ENCODE peak calls at places on chromosomes 13 and 19, in five cellular contexts. Y is small intestine; G is HEK293T; V is NCI-H774; J is stimulated activated CD4-positive, alpha-beta T cell treated with anti-CD3 and anti-CD28 coated beads, Interleukin-2, amount 100 ng/mL, for 48 hours. K is an unnamed sample.

GRCh38 chr19:2623743-2624142 is 78.8 kb downstream of the GNG7 start:
- DNase-seq in Y (no peak), G (no peak), V (no peak), J (no peak), K (no peak)

GRCh38 chr13:72864142-72865035 is 82.5 kb downstream of the PIBF1 start:
- DNase-seq in Y (no peak), G (no peak), V (no peak), J (no peak), K (no peak)

GRCh38 chr13:37811441-37811840 is 58.1 kb downstream of the TRPC4 start:
- DNase-seq in Y (no peak), G (no peak), V (no peak), J (no peak), K (no peak)

GRCh38 chr19:18291590-18292459 is 10.4 kb upstream of the JUND start:
- DNase-seq in Y (peak), G (peak), V (no peak), J (peak), K (peak)

GRCh38 chr19:10219678-10220077 is 11.5 kb downstream of the S1PR2 start:
- DNase-seq in Y (peak), G (peak), V (no peak), J (no peak), K (peak)

GRCh38 chr19:5057860-5058259 is 88.9 kb downstream of the KDM4B start:
- DNase-seq in Y (no peak), G (peak), V (no peak), J (no peak), K (no peak)

GRCh38 chr13:27712421-27712820 is 79.9 kb upstream of the GSX1 start:
- DNase-seq in Y (peak), G (no peak), V (no peak), J (no peak), K (no peak)

GRCh38 chr19:33640773-33641172 is 19.0 kb downstream of the CHST8 start:
- DNase-seq in Y (no peak), G (no peak), V (no peak), J (no peak), K (no peak)

GRCh38 chr19:8335343-8336071 is 7.6 kb downstream of the KANK3 start:
- DNase-seq in Y (no peak), G (no peak), V (peak), J (no peak), K (no peak)

GRCh38 chr13:21060063-21060826 is 1.1 kb downstream of the LATS2 start:
- DNase-seq in Y (peak), G (peak), V (no peak), J (no peak), K (no peak)

GRCh38 chr13:22789027-22789593 is 391.7 kb upstream of the SGCG start:
- DNase-seq in Y (no peak), G (no peak), V (no peak), J (no peak), K (no peak)

GRCh38 chr13:44004881-44005280 is 125.2 kb downstream of the LACC1 start:
- DNase-seq in Y (no peak), G (no peak), V (no peak), J (no peak), K (no peak)

GRCh38 chr19:9075064-9075964 is 11.5 kb upstream of the OR1M1 start:
- DNase-seq in Y (peak), G (peak), V (no peak), J (no peak), K (no peak)

GRCh38 chr13:93476175-93476574 is 249.6 kb downstream of the GPC6 start:
- DNase-seq in Y (no peak), G (no peak), V (no peak), J (no peak), K (no peak)

GRCh38 chr13:113489171-113489548 is 1.4 kb downstream of the DCUN1D2 start:
- DNase-seq in Y (peak), G (no peak), V (no peak), J (no peak), K (no peak)

GRCh38 chr13:95629071-95629470 is 15.4 kb downstream of the DZIP1 start:
- DNase-seq in Y (no peak), G (no peak), V (no peak), J (no peak), K (no peak)

GRCh38 chr19:49157445-49158224 is at the start of gene TRPM4:
- DNase-seq in Y (peak), G (peak), V (peak), J (peak), K (peak)

GRCh38 chr13:62643799-62644484 is 1228.3 kb upstream of the PCDH20 start:
- DNase-seq in Y (no peak), G (no peak), V (no peak), J (no peak), K (no peak)

GRCh38 chr19:41223431-41224234 is 4.6 kb downstream of the AXL start:
- DNase-seq in Y (no peak), G (no peak), V (no peak), J (no peak), K (no peak)

GRCh38 chr19:46654621-46655152 is 6.3 kb downstream of the DACT3 start:
- DNase-seq in Y (no peak), G (no peak), V (no peak), J (no peak), K (no peak)

GRCh38 chr13:106786006-106786579 is 218.2 kb upstream of the ARGLU1 start:
- DNase-seq in Y (no peak), G (no peak), V (no peak), J (no peak), K (no peak)

GRCh38 chr13:98719527-98720250 is 32.8 kb downstream of the SLC15A1 start:
- DNase-seq in Y (no peak), G (no peak), V (no peak), J (no peak), K (no peak)

GRCh38 chr13:90414691-90415596 is 932.5 kb upstream of the MIR17HG start:
- DNase-seq in Y (no peak), G (peak), V (no peak), J (no peak), K (peak)

GRCh38 chr19:18340990-18341868 is 831 bp downstream of the PGPEP1 start:
- DNase-seq in Y (peak), G (no peak), V (peak), J (peak), K (no peak)

GRCh38 chr19:55178781-55179569 is 1.1 kb downstream of the SYT5 start:
- DNase-seq in Y (peak), G (peak), V (peak), J (peak), K (peak)

GRCh38 chr13:110568649-110569048 is 7.1 kb upstream of the RAB20 start:
- DNase-seq in Y (no peak), G (no peak), V (no peak), J (no peak), K (no peak)

GRCh38 chr13:41645313-41645712 is 188.0 kb downstream of the RGCC start:
- DNase-seq in Y (peak), G (no peak), V (no peak), J (no peak), K (no peak)

GRCh38 chr19:6691342-6691741 is 21.4 kb upstream of the TNFSF14 start:
- DNase-seq in Y (no peak), G (no peak), V (no peak), J (no peak), K (no peak)

GRCh38 chr19:45630463-45630862 is 8.7 kb downstream of the EML2 start:
- DNase-seq in Y (no peak), G (no peak), V (no peak), J (no peak), K (no peak)

GRCh38 chr19:1626417-1627010 is 21.3 kb upstream of the UQCR11 start:
- DNase-seq in Y (no peak), G (no peak), V (no peak), J (no peak), K (no peak)

GRCh38 chr13:97781891-97782305 is 171.6 kb upstream of the IPO5 start:
- DNase-seq in Y (no peak), G (no peak), V (no peak), J (no peak), K (no peak)

GRCh38 chr13:111526922-111527321 is 206.5 kb downstream of the TEX29 start:
- DNase-seq in Y (no peak), G (no peak), V (peak), J (no peak), K (no peak)

GRCh38 chr19:34350161-34350561 is 14.8 kb upstream of the GPI start:
- DNase-seq in Y (peak), G (no peak), V (no peak), J (no peak), K (no peak)

GRCh38 chr19:18418725-18419194 is 438 bp upstream of the SSBP4 start:
- DNase-seq in Y (peak), G (no peak), V (no peak), J (no peak), K (no peak)

GRCh38 chr13:98144501-98145350 is 1.8 kb downstream of the FARP1 start:
- DNase-seq in Y (no peak), G (peak), V (no peak), J (no peak), K (peak)

GRCh38 chr19:1070576-1070930 is 3.6 kb downstream of the ARHGAP45 start:
- DNase-seq in Y (no peak), G (no peak), V (no peak), J (no peak), K (no peak)

GRCh38 chr13:110416131-110416584 is 109.1 kb downstream of the COL4A2 start:
- DNase-seq in Y (no peak), G (no peak), V (no peak), J (no peak), K (no peak)

GRCh38 chr19:39111593-39112199 is 13.9 kb upstream of the PAK4 start:
- DNase-seq in Y (peak), G (no peak), V (no peak), J (no peak), K (no peak)